ENCODE peak calls at places on chromosome 4, in eight cellular contexts. Q is neural crest cell; B is MCF 10A; H is activated CD8-positive, alpha-beta memory T cell treated with anti-CD3 and anti-CD28 coated beads for 4 hours; D is T-helper 2 cell; G is NCI-H187 treated with DMSO at 0.1 percent for 48 hours; P is naive thymus-derived CD4-positive, alpha-beta T cell; N is GM13977. K is an unnamed sample.

GRCh38 chr4:62814510-62815047 is 1594.7 kb downstream of the TECRL start:
- DNase-seq in Q (no peak), B (peak), H (no peak), D (no peak), G (no peak), P (no peak), N (no peak), K (no peak)

GRCh38 chr4:7955393-7955792 is 15.7 kb upstream of the AFAP1 start:
- DNase-seq in Q (no peak), B (no peak), H (no peak), D (no peak), G (no peak), P (no peak), N (no peak), K (no peak)

GRCh38 chr4:56690393-56690971 is 9.4 kb upstream of the HOPX start:
- DNase-seq in Q (no peak), B (no peak), H (no peak), D (no peak), G (no peak), P (no peak), N (no peak), K (no peak)

GRCh38 chr4:63170923-63171322 is 1238.3 kb downstream of the TECRL start:
- DNase-seq in Q (no peak), B (no peak), H (no peak), D (no peak), G (no peak), P (no peak), N (no peak), K (no peak)

GRCh38 chr4:71406459-71406963 is 67.7 kb downstream of the SLC4A4 start:
- DNase-seq in Q (no peak), B (no peak), H (no peak), D (no peak), G (no peak), P (no peak), N (no peak), K (no peak)

GRCh38 chr4:186886759-186887158 is 163.1 kb upstream of the FAT1 start:
- DNase-seq in Q (no peak), B (no peak), H (no peak), D (no peak), G (no peak), P (no peak), N (no peak), K (no peak)

GRCh38 chr4:54099959-54100606 is at the start of gene GSX2:
- DNase-seq in Q (no peak), B (no peak), H (no peak), D (no peak), G (no peak), P (no peak), N (peak), K (no peak)

GRCh38 chr4:152161676-152162330 is 374.1 kb downstream of the FBXW7 start:
- DNase-seq in Q (no peak), B (peak), H (no peak), D (no peak), G (no peak), P (no peak), N (no peak), K (no peak)

GRCh38 chr4:2071912-2072867 is 13.1 kb downstream of the NAT8L start:
- DNase-seq in Q (peak), B (no peak), H (no peak), D (no peak), G (no peak), P (no peak), N (peak), K (no peak)

GRCh38 chr4:183326853-183327252 is 4.6 kb upstream of the CLDN24 start:
- DNase-seq in Q (no peak), B (peak), H (no peak), D (no peak), G (no peak), P (no peak), N (no peak), K (no peak)

GRCh38 chr4:131304686-131305085 is 1844.4 kb upstream of the PCDH10 start:
- DNase-seq in Q (no peak), B (peak), H (no peak), D (no peak), G (no peak), P (no peak), N (no peak), K (no peak)

GRCh38 chr4:53931423-53932060 is 132.9 kb downstream of the CHIC2 start:
- DNase-seq in Q (no peak), B (no peak), H (no peak), D (no peak), G (no peak), P (no peak), N (no peak), K (no peak)

GRCh38 chr4:25370242-25370641 is 6.8 kb upstream of the ANAPC4 start:
- DNase-seq in Q (no peak), B (no peak), H (no peak), D (no peak), G (no peak), P (no peak), N (no peak), K (no peak)

GRCh38 chr4:96913437-96914075 is 1073.7 kb downstream of the PDHA2 start:
- DNase-seq in Q (no peak), B (peak), H (no peak), D (no peak), G (no peak), P (no peak), N (no peak), K (no peak)

GRCh38 chr4:110309686-110310085 is 111.3 kb upstream of the ELOVL6 start:
- DNase-seq in Q (no peak), B (no peak), H (no peak), D (no peak), G (no peak), P (no peak), N (no peak), K (no peak)